ENCODE peak calls at places on chromosomes 16 and 17, in five cellular contexts. T is activated CD4-positive, alpha-beta T cell treated with anti-CD3 and anti-CD28 coated beads for 48 hours; U is stimulated activated naive CD8-positive, alpha-beta T cell treated with anti-CD3 and anti-CD28 coated beads, Interleukin-15, Interleukin-2, amounts not matched to agents 100 U/mL and 50 U/mL, for 24 hours; F is H4; I is right cardiac atrium. Y is an unnamed sample.

GRCh38 chr17:75738218-75738802 is 17.1 kb downstream of the ITGB4 start:
- DNase-seq in I (no peak), F (no peak), T (peak), U (no peak), Y (peak)

GRCh38 chr17:1486802-1487695 is 5.4 kb downstream of the MYO1C start:
- DNase-seq in U (peak), I (peak), F (no peak), T (peak), Y (no peak)

GRCh38 chr16:14232106-14232890 is 161.2 kb downstream of the MRTFB start:
- DNase-seq in F (no peak), I (no peak), U (no peak), T (no peak), Y (no peak)

GRCh38 chr17:16947470-16947869 is 24.4 kb downstream of the TNFRSF13B start:
- DNase-seq in I (no peak), F (no peak), T (no peak), U (no peak), Y (no peak)

GRCh38 chr17:81528651-81529436 is 667 bp downstream of the FSCN2 start:
- DNase-seq in F (no peak), I (peak), U (no peak), T (no peak), Y (no peak)

GRCh38 chr17:49387374-49388289 is 25.6 kb upstream of the ZNF652 start:
- DNase-seq in U (no peak), T (no peak), F (no peak), I (no peak), Y (peak)

GRCh38 chr16:55044366-55044975 is 113.8 kb downstream of the IRX5 start:
- DNase-seq in U (no peak), F (no peak), I (no peak), T (no peak), Y (no peak)

GRCh38 chr17:78557598-78558039 is 19.6 kb downstream of the DNAH17 start:
- DNase-seq in F (no peak), U (no peak), T (no peak), I (no peak), Y (no peak)

GRCh38 chr16:23496826-23497542 is 13.3 kb downstream of the GGA2 start:
- DNase-seq in F (no peak), I (no peak), U (no peak), T (no peak), Y (no peak)

GRCh38 chr16:73878616-73879015 is 418.0 kb upstream of the PSMD7 start:
- DNase-seq in I (no peak), T (no peak), F (peak), U (no peak), Y (peak)

GRCh38 chr17:70254735-70255460 is 85.6 kb downstream of the KCNJ2 start:
- DNase-seq in U (no peak), I (no peak), F (no peak), T (no peak), Y (no peak)

GRCh38 chr17:42405963-42406495 is 17.0 kb downstream of the CAVIN1 start:
- DNase-seq in T (peak), I (peak), U (peak), F (peak), Y (peak)

GRCh38 chr16:80407265-80407987 is 133.4 kb upstream of the DYNLRB2 start:
- DNase-seq in I (no peak), F (no peak), U (no peak), T (no peak), Y (no peak)

GRCh38 chr17:33038740-33039139 is 47.1 kb downstream of the SPACA3 start:
- DNase-seq in T (peak), I (peak), U (peak), F (no peak), Y (peak)

GRCh38 chr16:787261-787966 is 767 bp downstream of the RPUSD1 start:
- DNase-seq in U (no peak), I (no peak), T (no peak), F (no peak), Y (no peak)

GRCh38 chr17:58352843-58353719 is 1.1 kb upstream of the SUPT4H1 start:
- DNase-seq in F (no peak), U (peak), I (peak), T (peak), Y (peak)

GRCh38 chr16:9061358-9061813 is 30.1 kb upstream of the HAPSTR1 start:
- DNase-seq in F (peak), U (no peak), I (peak), T (no peak), Y (no peak)

GRCh38 chr16:81790277-81790676 is 11.2 kb downstream of the PLCG2 start:
- DNase-seq in I (no peak), F (no peak), T (no peak), U (no peak), Y (no peak)

GRCh38 chr16:8967437-8967821 is 3.7 kb upstream of the USP7 start:
- DNase-seq in T (no peak), F (no peak), I (no peak), U (no peak), Y (no peak)

GRCh38 chr16:3112058-3112880 is at the start of gene ZNF205:
- DNase-seq in T (no peak), U (no peak), F (peak), I (peak), Y (peak)

GRCh38 chr17:17712268-17712924 is 31.1 kb downstream of the RAI1 start:
- DNase-seq in F (peak), U (peak), I (no peak), T (peak), Y (no peak)

GRCh38 chr17:20262116-20262977 is 205.0 kb downstream of the LGALS9B start:
- DNase-seq in I (no peak), U (no peak), T (no peak), F (no peak), Y (no peak)

GRCh38 chr17:48539177-48539576 is 5.7 kb downstream of the HOXB2 start:
- DNase-seq in I (no peak), T (no peak), U (no peak), F (peak), Y (no peak)

GRCh38 chr17:28505986-28506665 is at the start of gene FOXN1:
- DNase-seq in T (no peak), I (no peak), F (no peak), U (no peak), Y (no peak)

GRCh38 chr16:85123891-85124635 is 11.8 kb upstream of the CIBAR2 start:
- DNase-seq in T (no peak), U (no peak), I (peak), F (no peak), Y (no peak)

GRCh38 chr17:74052993-74053744 is 150.3 kb upstream of the RPL38 start:
- DNase-seq in F (no peak), U (no peak), I (no peak), T (no peak), Y (no peak)

GRCh38 chr17:75048396-75048933 is 1.4 kb downstream of the KCTD2 start:
- DNase-seq in I (no peak), U (no peak), T (no peak), F (no peak), Y (no peak)

GRCh38 chr17:5819396-5819795 is 235.1 kb upstream of the NLRP1 start:
- DNase-seq in U (no peak), F (no peak), I (no peak), T (no peak), Y (no peak)

GRCh38 chr16:851209-851810 is 50.8 kb upstream of the GNG13 start:
- DNase-seq in U (no peak), I (peak), F (no peak), T (no peak), Y (no peak)

GRCh38 chr16:11349599-11350276 is 4.5 kb downstream of the RMI2 start:
- DNase-seq in F (peak), I (peak), T (no peak), U (no peak), Y (no peak)